ENCODE peak calls at places on chromosomes 13 and 19, in ten cellular contexts. P is prostate gland, O is sigmoid colon, T is breast epithelium, Z is transverse colon, Y is endothelial cell of umbilical vein, G is Panc1, D is SK-N-SH, F is H1, L is stomach. C is an unnamed sample.
A peak's percentile ranks its signal among the peaks of the same experiment; 100 is the strongest.

GRCh38 chr19:54684537-54684936 is 21.8 kb downstream of the LILRB4 start:
- DNase-seq in P (no peak), O (no peak), T (no peak), Z (no peak), Y (no peak), G (no peak), D (no peak), F (no peak), L (no peak), C (no peak)

GRCh38 chr13:111639994-111640393 is 319.6 kb downstream of the TEX29 start:
- DNase-seq in P (no peak), O (no peak), T (no peak), Z (no peak), Y (no peak), G (no peak), D (no peak), F (no peak), L (no peak), C (no peak)

GRCh38 chr13:33775339-33776108 is 42.4 kb upstream of the RFC3 start:
- DNase-seq in P (no peak), O (no peak), T (no peak), Z (no peak), Y (no peak), G (no peak), D (no peak), F (no peak), L (no peak), C (no peak)

GRCh38 chr13:102392810-102393209 is 9.0 kb downstream of the FGF14 start:
- DNase-seq in P (no peak), O (no peak), T (no peak), Z (no peak), Y (no peak), G (no peak), D (no peak), F (no peak), L (no peak), C (no peak)

GRCh38 chr13:46184277-46184699 is 2.3 kb upstream of the LCP1 start:
- DNase-seq in P (no peak), O (no peak), T (no peak), Z (peak; percentile 52), Y (peak; percentile 18), G (no peak), D (peak; percentile 24), F (peak; percentile 13), L (peak; percentile 38), C (peak; percentile 90)

GRCh38 chr19:9474975-9475374 is 23.4 kb downstream of the ZNF560 start:
- DNase-seq in P (no peak), O (no peak), T (no peak), Z (no peak), Y (no peak), G (no peak), D (no peak), F (no peak), L (no peak), C (no peak)

GRCh38 chr19:14432817-14433453 is at the start of gene PKN1:
- DNase-seq in P (no peak), O (no peak), T (no peak), Z (peak; percentile 59), Y (peak; percentile 21), G (no peak), D (peak; percentile 95), F (no peak), L (peak; percentile 57), C (peak; percentile 89)

GRCh38 chr19:19458110-19458816 is 52.8 kb downstream of the GATAD2A start:
- DNase-seq in P (no peak), O (no peak), T (no peak), Z (no peak), Y (no peak), G (no peak), D (no peak), F (no peak), L (no peak), C (peak; percentile 66)

GRCh38 chr13:70253411-70253810 is 145.2 kb upstream of the KLHL1 start:
- DNase-seq in P (no peak), O (no peak), T (no peak), Z (no peak), Y (no peak), G (no peak), D (no peak), F (no peak), L (no peak), C (no peak)

GRCh38 chr13:41577437-41577836 is 120.1 kb downstream of the RGCC start:
- DNase-seq in P (no peak), O (peak; percentile 76), T (peak; percentile 26), Z (no peak), Y (no peak), G (no peak), D (no peak), F (no peak), L (peak; percentile 40), C (no peak)

DNA sequence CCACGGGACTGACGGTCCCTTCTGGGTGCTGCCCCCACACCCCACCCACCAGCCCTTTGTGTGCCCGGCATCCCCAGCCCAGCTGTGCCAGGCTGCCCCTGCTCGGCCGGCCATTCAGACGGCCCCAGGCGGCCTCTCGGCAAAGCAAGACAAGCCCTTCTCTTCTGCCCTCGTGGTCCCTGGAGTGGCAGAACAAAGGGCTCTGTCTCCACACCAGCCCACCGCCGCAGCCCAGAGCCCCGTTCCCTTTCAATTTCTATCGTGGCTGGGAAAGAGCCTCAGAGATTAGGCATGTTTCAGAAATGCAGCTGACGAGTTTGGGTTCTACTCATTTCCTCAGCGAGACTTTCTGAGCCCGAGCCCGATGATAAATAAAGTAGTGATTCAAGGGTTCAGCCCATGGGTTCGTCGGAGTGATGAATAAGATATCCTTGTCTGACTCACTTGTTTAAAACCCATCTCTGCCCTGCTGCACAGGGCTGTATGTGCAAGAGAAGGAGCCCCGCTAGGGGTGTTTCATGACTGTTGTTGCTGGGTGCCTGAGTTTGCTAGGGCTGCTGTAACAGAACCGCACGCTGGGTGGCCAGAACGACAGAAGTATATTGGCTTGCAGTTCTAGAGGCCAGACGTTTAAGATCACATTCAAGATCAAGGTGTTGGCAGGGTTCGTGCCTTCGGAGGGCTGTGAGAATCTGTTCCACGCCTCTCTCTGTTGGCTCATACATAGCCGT is 4.3 kb downstream of the MYO9B start:
- DNase-seq in P (peak; percentile 66), O (peak; percentile 96), T (peak; percentile 69), Z (peak; percentile 75), Y (peak; percentile 87), G (peak; percentile 74), D (peak; percentile 83), F (no peak), L (peak; percentile 74), C (peak; percentile 83)
- TF ChIP-seq CTCF in P (no peak), O (peak; percentile 77), T (peak; percentile 70), Z (peak; percentile 24), Y (peak; percentile 28), G (no peak), D (peak; percentile 72), F (no peak), L (peak; percentile 61), C (no peak)

GRCh38 chr13:109126973-109127615 is 497.7 kb downstream of the MYO16 start:
- DNase-seq in P (no peak), O (no peak), T (no peak), Z (no peak), Y (no peak), G (no peak), D (peak; percentile 75), F (no peak), L (no peak), C (no peak)

GRCh38 chr13:109119886-109120285 is 490.5 kb downstream of the MYO16 start:
- DNase-seq in P (no peak), O (no peak), T (no peak), Z (no peak), Y (no peak), G (no peak), D (no peak), F (no peak), L (no peak), C (no peak)

GRCh38 chr13:109123971-109124370 is 494.6 kb downstream of the MYO16 start:
- DNase-seq in P (no peak), O (no peak), T (no peak), Z (no peak), Y (no peak), G (no peak), D (no peak), F (no peak), L (no peak), C (no peak)

DNA sequence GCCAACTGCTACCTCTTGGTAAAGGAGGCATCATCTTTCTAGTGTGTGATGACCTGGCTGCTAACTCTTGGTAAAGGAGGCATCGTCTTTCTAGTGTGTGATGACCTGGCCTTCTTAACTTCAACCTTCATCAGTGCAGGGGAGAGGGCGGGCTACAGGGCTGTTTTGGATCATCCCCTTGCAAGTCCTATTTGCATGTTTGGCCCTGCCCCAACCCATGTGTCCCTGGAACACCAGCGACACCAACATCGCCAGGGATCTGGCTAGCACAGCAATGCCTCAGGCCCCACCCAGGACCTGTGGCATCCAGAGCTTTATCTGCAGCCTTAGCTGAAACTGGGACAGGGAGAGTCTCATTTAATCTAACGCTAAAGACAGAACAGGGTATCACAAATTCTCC is 492.4 kb downstream of the MYO16 start:
- DNase-seq in P (no peak), O (no peak), T (no peak), Z (no peak), Y (no peak), G (no peak), D (no peak), F (no peak), L (no peak), C (no peak)
- TF ChIP-seq POLR2AphosphoS5 in P (no peak), O (no peak), T (no peak), Z (no peak), Y (no peak), G (no peak), D (no peak), F (no peak), L (no peak), C (no peak)

GRCh38 chr19:56750658-56751057 is 79.1 kb upstream of the ZNF835 start:
- DNase-seq in P (no peak), O (no peak), T (no peak), Z (no peak), Y (no peak), G (no peak), D (no peak), F (no peak), L (no peak), C (no peak)
- H3K9me3 ChIP-seq in P (no peaks in the 10 kb centered on the region), O (peaks cover 3% of the 10 kb centered on the region), T (no peaks in the 10 kb centered on the region), Z (no peaks in the 10 kb centered on the region), Y (peaks cover 6% of the 10 kb centered on the region), G (no peaks in the 10 kb centered on the region), D (no peaks in the 10 kb centered on the region), F (peaks cover 71% of the 10 kb centered on the region), L (no peaks in the 10 kb centered on the region), C (peaks cover 84% of the 10 kb centered on the region)

DNA sequence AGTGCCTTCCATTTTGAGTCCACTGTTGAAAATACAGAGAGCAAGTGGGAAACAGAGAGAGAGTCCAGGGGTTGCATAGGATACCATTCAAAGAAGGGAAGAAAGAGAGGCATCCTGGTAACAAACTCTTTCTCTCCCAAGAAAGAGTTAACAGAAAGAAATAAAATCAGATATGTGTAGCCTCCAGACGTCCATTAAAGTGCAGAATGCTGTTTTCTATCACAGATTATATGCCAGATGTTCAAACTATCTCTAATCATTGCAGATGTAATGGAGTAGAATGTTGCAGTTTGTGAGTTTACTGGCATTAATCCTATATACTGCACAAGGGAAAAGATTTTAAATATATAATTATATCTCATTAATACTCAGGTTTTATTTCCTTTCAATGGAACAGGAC is 369.4 kb downstream of the ZNF536 start:
- DNase-seq in P (no peak), O (no peak), T (no peak), Z (no peak), Y (no peak), G (no peak), D (peak; percentile 48), F (no peak), L (no peak), C (no peak)
- TF ChIP-seq CTCF in P (no peak), O (no peak), T (no peak), Z (no peak), Y (no peak), G (no peak), D (no peak), F (no peak), L (no peak), C (no peak)

C was measured in spleen.